ENCODE peak calls at places on chromosome 3, in five cellular contexts. J, X, W, H and C are unnamed samples.

GRCh38 chr3:184277366-184277765 is 1.5 kb downstream of the ECE2 start:
- ATAC-seq in J (no peak), X (peak; percentile 23), W (no peak), H (no peak), C (no peak)

GRCh38 chr3:1552831-1553230 is 460.0 kb downstream of the CNTN6 start:
- ATAC-seq in J (no peak), X (no peak), W (no peak), H (no peak), C (no peak)

GRCh38 chr3:74601793-74602192 is 12.7 kb downstream of the CNTN3 start:
- ATAC-seq in J (no peak), X (no peak), W (no peak), H (no peak), C (no peak)

GRCh38 chr3:140091143-140091542 is 156.2 kb downstream of the CLSTN2 start:
- ATAC-seq in J (no peak), X (no peak), W (no peak), H (no peak), C (peak; percentile 9)

GRCh38 chr3:132556467-132557159 is 40.5 kb upstream of the ACKR4 start:
- ATAC-seq in J (no peak), X (peak; percentile 92), W (peak; percentile 84), H (no peak), C (peak; percentile 90)

GRCh38 chr3:143165211-143165610 is 45.6 kb downstream of the CHST2 start:
- ATAC-seq in J (no peak), X (no peak), W (no peak), H (no peak), C (no peak)

GRCh38 chr3:65326574-65326973 is 638.8 kb upstream of the ADAMTS9 start:
- ATAC-seq in J (no peak), X (no peak), W (no peak), H (no peak), C (no peak)

GRCh38 chr3:4888913-4889846 is 90.1 kb upstream of the BHLHE40 start:
- ATAC-seq in J (peak; percentile 33), X (peak; percentile 43), W (peak; percentile 41), H (no peak), C (no peak)

GRCh38 chr3:119301001-119301400 is 6.8 kb downstream of the ARHGAP31 start:
- ATAC-seq in J (no peak), X (peak; percentile 69), W (peak; percentile 29), H (no peak), C (no peak)

GRCh38 chr3:152350764-152351163 is 82.0 kb downstream of the MBNL1 start:
- ATAC-seq in J (no peak), X (no peak), W (no peak), H (no peak), C (no peak)
- H3K4me1 ChIP-seq in J (peaks cover 14% of the 10 kb centered on the region), X (peaks cover 26% of the 10 kb centered on the region), W (peaks cover 23% of the 10 kb centered on the region), H (peaks cover 36% of the 10 kb centered on the region), C (peaks cover 79% of the 10 kb centered on the region)

GRCh38 chr3:43621974-43622739 is at the start of gene ANO10:
- ATAC-seq in J (peak; percentile 98), X (peak; percentile 99), W (peak; percentile 98), H (peak; percentile 98), C (peak; percentile 99)
- TF ChIP-seq POLR2A in J (peak; percentile 41), X (no peak), W (no peak), H (peak; percentile 52), C (no peak)

GRCh38 chr3:52197499-52197841 is 490 bp upstream of the ALAS1 start:
- ATAC-seq in J (no peak), X (no peak), W (peak; percentile 2), H (no peak), C (peak; percentile 3)
- H3K4me3 ChIP-seq in J (peak overlapping the region; percentile 84), X (peak overlapping the region; percentile 93), W (peak overlapping the region; percentile 68), H (peak overlapping the region; percentile 68), C (peak overlapping the region; percentile 82)

GRCh38 chr3:129536374-129536667 is 6.7 kb upstream of the H1-8 start:
- ATAC-seq in J (no peak), X (no peak), W (no peak), H (no peak), C (no peak)

GRCh38 chr3:129533406-129533805 is 5.0 kb downstream of the RHO start:
- ATAC-seq in J (no peak), X (no peak), W (no peak), H (no peak), C (no peak)

GRCh38 chr3:129536806-129537205 is 6.2 kb upstream of the H1-8 start:
- ATAC-seq in J (no peak), X (no peak), W (no peak), H (no peak), C (no peak)

GRCh38 chr3:129534428-129535027 is 6.1 kb downstream of the RHO start:
- ATAC-seq in J (peak; percentile 57), X (no peak), W (no peak), H (no peak), C (no peak)

DNA sequence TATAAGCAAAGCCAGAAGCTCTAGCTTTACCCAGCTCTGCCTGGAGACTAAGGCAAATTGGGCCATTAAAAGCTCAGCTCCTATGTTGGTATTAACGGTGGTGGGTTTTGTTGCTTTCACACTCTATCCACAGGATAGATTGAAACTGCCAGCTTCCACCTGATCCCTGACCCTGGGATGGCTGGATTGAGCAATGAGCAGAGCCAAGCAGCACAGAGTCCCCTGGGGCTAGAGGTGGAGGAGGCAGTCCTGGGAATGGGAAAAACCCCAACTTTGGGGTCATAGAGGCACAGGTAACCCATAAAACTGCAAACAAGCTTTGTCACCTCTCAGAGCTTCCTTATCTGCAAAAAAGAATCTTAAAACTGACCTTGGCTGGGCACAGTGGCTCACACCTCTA is 6.6 kb downstream of the RHO start:
- ATAC-seq in J (no peak), X (no peak), W (no peak), H (no peak), C (no peak)
- H3K4me1 ChIP-seq in J (peaks cover 11% of the 10 kb centered on the region), X (peaks cover 1% of the 10 kb centered on the region), W (no peaks in the 10 kb centered on the region), H (peaks cover 20% of the 10 kb centered on the region), C (peaks cover 2% of the 10 kb centered on the region)

GRCh38 chr3:49120438-49121135 is at the start of gene USP19:
- ATAC-seq in J (peak; percentile 97), X (peak; percentile 96), W (peak; percentile 92), H (peak; percentile 95), C (peak; percentile 96)
- TF ChIP-seq POLR2A in J (peak; percentile 86), X (peak; percentile 74), W (peak; percentile 66), H (peak; percentile 62), C (peak; percentile 91)

GRCh38 chr3:9401986-9402385 is 4.6 kb downstream of the SETD5 start:
- ATAC-seq in J (no peak), X (no peak), W (no peak), H (no peak), C (no peak)
- H3K4me3 ChIP-seq in J (no peak overlapping the region), X (no peak overlapping the region), W (peak overlapping the region; percentile 7), H (peak overlapping the region; percentile 84), C (peak overlapping the region; percentile 3)

GRCh38 chr3:16496008-16496407 is 17.5 kb downstream of the RFTN1 start:
- ATAC-seq in J (no peak), X (no peak), W (no peak), H (no peak), C (no peak)
- H3K4me1 ChIP-seq in J (no peaks in the 10 kb centered on the region), X (peaks cover 10% of the 10 kb centered on the region), W (peaks cover 9% of the 10 kb centered on the region), H (no peaks in the 10 kb centered on the region), C (peaks cover 11% of the 10 kb centered on the region)

GRCh38 chr3:88058593-88059379 is at the start of the genes CGGBP1 and ZNF654:
- ATAC-seq in J (peak; percentile 96), X (peak; percentile 97), W (peak; percentile 97), H (peak; percentile 92), C (peak; percentile 97)
- TF ChIP-seq POLR2A in J (peak; percentile 91), X (peak; percentile 65), W (peak; percentile 20), H (peak; percentile 81), C (peak; percentile 78)

GRCh38 chr3:147380996-147381376 is 25.4 kb downstream of the ZIC4 start:
- ATAC-seq in J (no peak), X (no peak), W (no peak), H (no peak), C (no peak)

GRCh38 chr3:147381610-147382009 is 24.7 kb downstream of the ZIC4 start:
- ATAC-seq in J (no peak), X (no peak), W (no peak), H (no peak), C (no peak)

GRCh38 chr3:147378186-147378503 is 28.2 kb downstream of the ZIC4 start:
- ATAC-seq in J (no peak), X (no peak), W (no peak), H (no peak), C (no peak)

GRCh38 chr3:147379651-147380050 is 26.7 kb downstream of the ZIC4 start:
- ATAC-seq in J (no peak), X (no peak), W (no peak), H (no peak), C (no peak)

DNA sequence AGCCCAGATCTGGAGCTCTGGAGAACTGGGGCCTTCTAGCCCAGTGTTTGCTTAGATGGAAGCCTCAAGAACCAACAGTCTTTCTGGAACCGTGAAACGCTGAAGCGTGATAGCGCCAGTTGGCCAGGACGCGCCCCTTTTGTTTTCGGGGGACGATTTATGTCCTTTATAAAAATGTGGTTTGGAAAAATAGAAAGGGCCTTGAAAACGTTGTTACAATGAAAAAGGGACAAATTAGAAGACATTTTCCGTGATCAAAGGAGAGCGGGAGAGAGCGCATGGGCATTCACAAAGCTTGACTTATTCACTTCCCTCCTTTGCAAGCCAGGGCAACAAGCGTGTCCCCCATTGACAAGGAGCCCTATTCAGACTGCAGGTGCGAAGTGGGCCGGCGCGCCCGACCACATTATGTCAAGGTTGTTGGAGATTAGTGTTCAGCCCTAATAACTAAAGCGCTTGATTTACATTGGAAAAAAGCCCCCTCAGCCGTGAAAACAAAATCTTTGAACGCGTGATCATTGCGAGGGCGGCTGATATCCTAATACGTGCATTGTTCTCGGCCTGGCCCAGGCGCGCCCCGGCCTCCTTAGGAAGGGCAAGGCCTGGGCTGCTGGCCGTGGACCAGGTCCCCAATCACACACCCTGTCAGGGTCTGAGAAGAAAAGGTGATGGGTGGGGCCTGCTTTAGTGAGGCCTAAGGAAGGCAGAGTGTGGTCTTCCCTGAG is 25.9 kb downstream of the ZIC4 start:
- ATAC-seq in J (no peak), X (no peak), W (no peak), H (no peak), C (no peak)
- H3K4me3 ChIP-seq in J (no peak overlapping the region), X (no peak overlapping the region), W (no peak overlapping the region), H (no peak overlapping the region), C (no peak overlapping the region)